ENCODE peak calls at places on chromosome 11, in five cellular contexts. E is adrenal gland, K is astrocyte of the cerebellum, C is ovary, G is cardiac fibroblast. T is an unnamed sample.

GRCh38 chr11:31819533-31820437 is 8.7 kb upstream of the PAX6 start:
- DNase-seq in K (no peak), C (no peak), G (no peak), E (no peak), T (no peak)

GRCh38 chr11:58027341-58027740 is 3.4 kb upstream of the OR6Q1 start:
- DNase-seq in K (no peak), G (peak), C (no peak), E (no peak), T (no peak)

GRCh38 chr11:46987183-46987582 is 50.6 kb downstream of the CSTPP1 start:
- DNase-seq in G (no peak), K (no peak), E (no peak), C (no peak), T (no peak)

GRCh38 chr11:61684870-61685610 is 4.8 kb downstream of the DAGLA start:
- DNase-seq in K (no peak), G (no peak), C (no peak), E (no peak), T (no peak)

GRCh38 chr11:100756556-100756955 is 69.5 kb downstream of the ARHGAP42 start:
- DNase-seq in C (no peak), E (no peak), K (peak), G (no peak), T (no peak)

GRCh38 chr11:74683941-74684481 is 47.2 kb downstream of the CHRDL2 start:
- DNase-seq in E (no peak), C (peak), G (peak), K (no peak), T (no peak)

GRCh38 chr11:40338739-40339138 is 1120.7 kb downstream of the LRRC4C start:
- DNase-seq in E (no peak), K (no peak), C (no peak), G (peak), T (no peak)

GRCh38 chr11:13238879-13239514 is 38.6 kb upstream of the BMAL1 start:
- DNase-seq in K (no peak), G (peak), E (peak), C (no peak), T (peak)

GRCh38 chr11:9760180-9760550 is 96.3 kb downstream of the SWAP70 start:
- DNase-seq in E (peak), K (peak), G (peak), C (peak), T (no peak)

GRCh38 chr11:1116104-1116503 is 41.4 kb downstream of the MUC2 start:
- DNase-seq in K (no peak), E (no peak), G (no peak), C (no peak), T (no peak)

GRCh38 chr11:50170115-50170514 is 137.4 kb downstream of the OR4C45 start:
- DNase-seq in C (no peak), G (no peak), K (no peak), E (no peak), T (no peak)

GRCh38 chr11:119850822-119851409 is 121.9 kb upstream of the NECTIN1 start:
- DNase-seq in E (no peak), G (no peak), C (no peak), K (no peak), T (no peak)

GRCh38 chr11:40290031-40290650 is 1169.3 kb downstream of the LRRC4C start:
- DNase-seq in G (peak), E (no peak), K (no peak), C (no peak), T (no peak)

GRCh38 chr11:1797391-1798125 is 33.8 kb upstream of the CTSD start:
- DNase-seq in K (no peak), C (no peak), E (no peak), G (no peak), T (no peak)

GRCh38 chr11:2791521-2792375 is 92.0 kb upstream of the KCNQ1OT1 start:
- DNase-seq in G (no peak), K (no peak), C (peak), E (peak), T (peak)

GRCh38 chr11:15920856-15921629 is 435.3 kb downstream of the SOX6 start:
- DNase-seq in E (no peak), G (no peak), C (no peak), K (no peak), T (no peak)

GRCh38 chr11:12901874-12902481 is 107.1 kb upstream of the RASSF10 start:
- DNase-seq in G (peak), C (no peak), K (no peak), E (no peak), T (no peak)

GRCh38 chr11:129888451-129888850 is 6.9 kb downstream of the NFRKB start:
- DNase-seq in E (no peak), K (no peak), C (no peak), G (no peak), T (no peak)

GRCh38 chr11:35063453-35063852 is 75.5 kb upstream of the CD44 start:
- DNase-seq in K (no peak), E (no peak), G (no peak), C (no peak), T (no peak)

GRCh38 chr11:75233688-75234295 is 6.8 kb upstream of the TPBGL start:
- DNase-seq in K (peak), E (peak), C (no peak), G (peak), T (no peak)

GRCh38 chr11:61071208-61071681 is 31.0 kb upstream of the CD5 start:
- DNase-seq in G (no peak), E (no peak), C (no peak), K (no peak), T (no peak)

GRCh38 chr11:46239801-46240061 is 37.7 kb upstream of the CREB3L1 start:
- DNase-seq in E (no peak), K (no peak), C (no peak), G (no peak), T (no peak)

GRCh38 chr11:59144579-59145345 is 2.1 kb downstream of the FAM111A start:
- DNase-seq in G (peak), C (peak), K (peak), E (peak), T (no peak)

GRCh38 chr11:93484716-93485115 is 58.5 kb downstream of the SMCO4 start:
- DNase-seq in C (no peak), K (peak), G (peak), E (no peak), T (peak)

GRCh38 chr11:105673089-105673488 is 63.2 kb downstream of the GRIA4 start:
- DNase-seq in E (no peak), K (peak), C (no peak), G (peak), T (no peak)

GRCh38 chr11:78061088-78061920 is 2.4 kb upstream of the THRSP start:
- DNase-seq in K (no peak), E (peak), G (no peak), C (no peak), T (no peak)

GRCh38 chr11:2380807-2381350 is 3.8 kb downstream of the CD81 start:
- DNase-seq in E (peak), K (no peak), G (peak), C (peak), T (no peak)

GRCh38 chr11:1229471-1230120 is 6.7 kb downstream of the MUC5B start:
- DNase-seq in E (no peak), G (no peak), K (no peak), C (no peak), T (peak)

GRCh38 chr11:47425611-47426010 is 628 bp downstream of the PSMC3 start:
- DNase-seq in E (no peak), G (no peak), K (no peak), C (no peak), T (no peak)

GRCh38 chr11:70070736-70071135 is 7.4 kb upstream of the ANO1 start:
- DNase-seq in K (no peak), G (no peak), E (peak), C (no peak), T (no peak)

GRCh38 chr11:33195391-33196190 is 34.3 kb upstream of the CSTF3 start:
- DNase-seq in K (no peak), G (peak), E (no peak), C (no peak), T (no peak)

DNA sequence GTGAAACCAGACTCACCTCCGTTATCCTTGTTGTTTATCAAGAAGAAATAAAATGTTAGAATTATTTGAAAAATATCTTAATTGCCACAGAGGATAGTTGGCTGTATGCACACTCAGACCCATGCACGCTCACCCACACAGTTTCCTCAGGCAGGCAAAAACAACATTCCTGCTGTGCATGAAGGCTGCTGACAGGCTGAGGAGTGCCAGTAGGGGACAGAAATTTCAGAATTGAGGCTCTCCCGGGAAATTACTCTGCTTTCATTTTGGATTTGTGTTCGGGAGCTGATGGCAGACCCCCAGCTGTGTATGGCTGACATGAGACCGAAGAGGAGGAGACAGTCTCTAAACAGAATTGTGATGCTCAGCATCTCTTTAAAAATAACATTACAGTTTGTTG is 87.5 kb downstream of the AMOTL1 start:
- DNase-seq in C (no peak), E (no peak), G (no peak), K (no peak), T (no peak)
- H3K4me3 ChIP-seq in C (no peak), E (no peak), G (no peak), K (no peak), T (no peak)

DNA sequence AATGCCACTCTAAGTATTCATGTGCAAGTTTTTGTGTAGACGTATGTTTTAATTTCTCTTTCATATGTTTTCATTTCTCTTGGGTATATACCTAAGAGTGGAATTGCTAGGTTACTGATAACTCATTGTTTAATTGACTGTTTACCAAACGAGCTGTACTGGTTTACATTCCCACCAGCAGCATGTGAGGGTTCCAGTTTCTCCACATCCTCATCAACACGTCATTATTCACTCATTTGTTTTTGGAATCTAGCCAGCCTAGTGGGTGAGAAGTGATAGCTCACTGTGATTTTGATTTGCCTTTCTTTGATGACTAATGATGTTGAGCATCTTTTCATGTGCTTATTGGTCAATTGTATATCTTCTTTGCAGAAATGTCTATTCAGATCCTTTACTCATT is 4.0 kb downstream of the ANKRD13D start:
- DNase-seq in K (no peak), C (no peak), E (no peak), G (peak), T (no peak)
- H3K4me3 ChIP-seq in K (no peak), C (no peak), E (no peak), G (no peak), T (no peak)

DNA sequence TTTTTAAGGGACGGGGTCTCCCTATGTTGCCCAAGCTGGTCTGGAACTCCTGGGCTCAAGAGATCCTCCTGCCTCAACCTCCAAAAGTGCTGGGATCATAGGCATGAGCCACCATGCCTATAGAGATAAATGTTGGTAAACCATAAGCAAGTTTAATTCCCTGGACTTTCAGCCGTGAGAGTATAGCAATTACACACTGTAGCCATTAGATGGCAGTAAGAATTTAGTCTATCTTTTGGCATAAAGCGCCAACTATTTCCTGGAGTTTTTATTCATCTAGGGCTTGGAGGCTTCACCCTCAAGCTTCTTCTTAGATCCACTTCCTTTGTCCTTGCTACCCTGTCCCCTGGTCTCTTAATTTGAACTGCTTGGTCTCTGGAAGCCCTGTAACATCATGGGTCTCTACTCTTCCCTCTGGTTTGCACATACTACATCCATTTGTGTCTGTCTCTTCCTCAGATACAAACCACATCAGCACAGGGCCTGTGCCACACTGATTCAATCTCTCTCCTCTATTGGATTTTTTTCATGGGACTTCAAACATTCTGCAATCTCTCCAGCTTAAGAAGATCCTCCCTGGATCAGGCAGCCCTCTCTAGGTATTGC is 38.2 kb downstream of the OR10A6 start:
- DNase-seq in C (no peak), E (no peak), K (peak), G (peak), T (no peak)
- H3K4me3 ChIP-seq in C (no peak), E (no peak), K (no peak), G (no peak), T (no peak)

GRCh38 chr11:124897681-124898680 is at the start of gene ROBO4:
- DNase-seq in E (peak), C (peak), G (peak), K (peak), T (no peak)
- H3K4me3 ChIP-seq in E (peak), C (no peak), G (peak), K (no peak), T (no peak)

DNA sequence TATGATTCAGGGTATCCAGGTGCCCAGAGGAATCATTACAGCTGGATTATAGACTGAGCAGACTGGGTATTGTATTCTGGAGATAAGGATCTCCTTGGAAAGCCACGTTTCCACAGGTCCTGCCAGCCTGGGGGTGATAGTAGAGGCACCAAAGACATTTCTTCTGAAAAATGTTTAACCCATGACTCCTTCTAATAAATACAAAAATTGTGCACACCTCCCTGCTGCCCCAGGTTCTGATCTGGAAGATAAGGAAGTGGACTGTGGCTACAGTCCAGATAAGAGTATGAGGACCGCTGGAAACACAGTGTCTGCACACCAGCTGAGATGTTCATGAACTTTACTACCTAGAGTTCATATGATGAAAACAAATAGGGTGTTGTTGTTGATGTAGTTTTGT is 192.5 kb downstream of the DBX1 start:
- DNase-seq in K (no peak), C (no peak), G (no peak), E (no peak), T (no peak)
- H3K4me3 ChIP-seq in K (no peak), C (no peak), G (no peak), E (no peak), T (no peak)

GRCh38 chr11:117198613-117199012 is 557 bp upstream of the TAGLN start:
- DNase-seq in G (no peak), K (no peak), C (no peak), E (no peak), T (no peak)
- H3K4me3 ChIP-seq in G (peak), K (peak), C (peak), E (peak), T (no peak)

DNA sequence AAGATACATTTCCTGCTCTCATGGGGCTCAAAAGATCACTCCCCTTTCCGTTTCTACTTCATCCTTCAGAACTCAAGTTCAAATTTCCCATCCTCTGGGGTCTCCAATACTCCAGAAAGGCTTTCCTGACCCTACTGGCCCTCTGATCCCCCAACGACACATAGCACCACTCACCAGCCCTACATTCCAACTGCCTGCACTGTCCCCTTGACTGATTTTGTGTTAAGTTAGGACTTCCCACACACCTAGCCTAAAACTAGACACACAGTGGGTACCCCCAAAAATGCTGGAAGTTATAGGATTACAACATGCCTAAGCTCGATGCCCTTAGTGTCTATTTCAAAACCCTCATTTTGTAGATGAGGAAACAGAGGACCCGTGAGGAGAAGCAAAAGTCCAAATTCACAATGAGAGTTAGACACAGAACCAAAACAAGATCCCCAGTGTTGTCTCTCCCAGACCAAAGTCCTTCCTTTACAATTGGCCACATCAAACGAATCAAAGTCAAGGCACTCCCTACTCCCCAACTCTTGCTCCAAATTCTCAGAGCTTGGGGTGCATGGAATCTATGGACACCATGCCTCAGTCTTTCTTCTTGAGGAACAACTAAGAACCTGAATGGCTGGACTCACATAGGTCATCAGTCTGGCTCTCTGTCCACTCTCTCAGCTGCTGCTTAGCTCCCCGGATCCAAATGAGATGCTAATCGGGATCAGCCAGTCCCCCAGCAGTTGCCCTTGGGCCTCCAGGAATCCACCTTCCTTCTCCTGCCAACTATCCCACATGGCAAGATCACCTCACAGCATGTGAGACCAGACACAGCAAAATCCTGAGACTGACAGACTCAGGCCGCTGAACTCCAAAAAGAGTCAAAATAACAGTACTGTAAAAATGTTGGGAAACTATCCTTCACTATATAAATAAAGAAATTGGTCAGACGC is 1.7 kb downstream of the CLPB start:
- DNase-seq in C (no peak), E (no peak), K (no peak), G (no peak), T (no peak)
- H3K4me3 ChIP-seq in C (no peak), E (no peak), K (no peak), G (no peak), T (no peak)

GRCh38 chr11:64996327-64996709 is 453 bp downstream of the BATF2 start:
- DNase-seq in G (no peak), K (no peak), C (no peak), E (no peak), T (no peak)
- H3K4me3 ChIP-seq in G (peak), K (no peak), C (peak), E (peak), T (no peak)

GRCh38 chr11:122309262-122309925 is 193.4 kb upstream of the BLID start:
- DNase-seq in C (no peak), G (no peak), E (no peak), K (peak), T (no peak)

GRCh38 chr11:122310701-122311100 is 194.7 kb upstream of the BLID start:
- DNase-seq in G (no peak), C (no peak), K (no peak), E (no peak), T (no peak)

GRCh38 chr11:122306776-122307479 is 190.9 kb upstream of the BLID start:
- DNase-seq in E (no peak), G (no peak), K (no peak), C (no peak), T (no peak)

GRCh38 chr11:122307480-122308085 is 191.6 kb upstream of the BLID start:
- DNase-seq in K (no peak), G (no peak), E (no peak), C (no peak), T (no peak)

DNA sequence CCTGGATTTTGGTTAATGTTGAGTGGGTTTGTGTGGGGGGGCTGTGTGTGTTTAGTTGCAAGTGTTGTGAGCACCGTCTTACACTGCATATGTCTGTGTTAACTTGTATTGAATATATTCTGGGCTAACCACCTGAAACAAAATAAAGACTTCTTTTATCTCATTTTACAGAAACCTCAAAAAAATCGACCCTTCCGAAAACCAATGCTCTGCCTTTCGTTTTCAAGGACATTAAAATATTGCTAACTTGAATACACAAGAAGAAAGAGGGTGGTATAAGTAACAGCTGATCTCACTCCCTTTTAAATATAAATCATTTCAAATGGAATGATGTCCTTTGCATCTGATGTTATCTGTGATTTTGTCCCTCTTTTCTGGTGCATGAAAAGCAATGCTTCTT is 192.3 kb upstream of the BLID start:
- DNase-seq in K (no peak), G (no peak), C (no peak), E (no peak), T (no peak)
- H3K4me3 ChIP-seq in K (no peak), G (no peak), C (no peak), E (no peak), T (no peak)